ENCODE peak calls at places on chromosomes 5 and 9, in five cellular contexts. One of them, this sample, is unnamed.

GRCh38 chr9:16316911-16317817 is 553.3 kb downstream of the BNC2 start:
- DNase-seq in CD8-positive, alpha-beta T cell: no peak
- DNase-seq in suprapubic skin: no peak
- DNase-seq in CD4-positive, alpha-beta T cell: no peak
- DNase-seq in foreskin keratinocyte: no peak
- DNase-seq in this sample: no peak

GRCh38 chr5:399296-400281 is 43.4 kb upstream of the EXOC3 start:
- DNase-seq in CD8-positive, alpha-beta T cell: no peak
- DNase-seq in suprapubic skin: peak
- DNase-seq in CD4-positive, alpha-beta T cell: no peak
- DNase-seq in foreskin keratinocyte: no peak
- DNase-seq in this sample: peak

GRCh38 chr5:147966829-147967228 is 60.5 kb upstream of the C5orf46 start:
- DNase-seq in CD8-positive, alpha-beta T cell: no peak
- DNase-seq in suprapubic skin: no peak
- DNase-seq in CD4-positive, alpha-beta T cell: no peak
- DNase-seq in foreskin keratinocyte: no peak
- DNase-seq in this sample: no peak

GRCh38 chr9:126157826-126158431 is 168.7 kb upstream of the MVB12B start:
- DNase-seq in CD8-positive, alpha-beta T cell: no peak
- DNase-seq in suprapubic skin: no peak
- DNase-seq in CD4-positive, alpha-beta T cell: no peak
- DNase-seq in foreskin keratinocyte: no peak
- DNase-seq in this sample: no peak

GRCh38 chr5:115241881-115242642 is 20.6 kb downstream of the PGGT1B start:
- DNase-seq in CD8-positive, alpha-beta T cell: no peak
- DNase-seq in suprapubic skin: no peak
- DNase-seq in CD4-positive, alpha-beta T cell: no peak
- DNase-seq in foreskin keratinocyte: no peak
- DNase-seq in this sample: no peak

GRCh38 chr5:5983261-5983660 is 395.1 kb downstream of the MED10 start:
- DNase-seq in CD8-positive, alpha-beta T cell: no peak
- DNase-seq in suprapubic skin: no peak
- DNase-seq in CD4-positive, alpha-beta T cell: no peak
- DNase-seq in foreskin keratinocyte: no peak
- DNase-seq in this sample: no peak

GRCh38 chr5:53607896-53608295 is 47.5 kb downstream of the NDUFS4 start:
- DNase-seq in CD8-positive, alpha-beta T cell: no peak
- DNase-seq in suprapubic skin: no peak
- DNase-seq in CD4-positive, alpha-beta T cell: no peak
- DNase-seq in foreskin keratinocyte: no peak
- DNase-seq in this sample: no peak

GRCh38 chr5:163967273-163967672 is 461.9 kb downstream of the MAT2B start:
- DNase-seq in CD8-positive, alpha-beta T cell: no peak
- DNase-seq in suprapubic skin: no peak
- DNase-seq in CD4-positive, alpha-beta T cell: no peak
- DNase-seq in foreskin keratinocyte: no peak
- DNase-seq in this sample: no peak

GRCh38 chr9:22154064-22154463 is 145.0 kb upstream of the CDKN2B start:
- DNase-seq in CD8-positive, alpha-beta T cell: no peak
- DNase-seq in suprapubic skin: no peak
- DNase-seq in CD4-positive, alpha-beta T cell: no peak
- DNase-seq in foreskin keratinocyte: no peak
- DNase-seq in this sample: peak

GRCh38 chr9:37753489-37754190 is at the start of gene TRMT10B:
- DNase-seq in CD8-positive, alpha-beta T cell: peak
- DNase-seq in suprapubic skin: peak
- DNase-seq in CD4-positive, alpha-beta T cell: peak
- DNase-seq in foreskin keratinocyte: peak
- DNase-seq in this sample: peak

GRCh38 chr5:127814225-127814973 is 111.2 kb downstream of the CCDC192 start:
- DNase-seq in CD8-positive, alpha-beta T cell: no peak
- DNase-seq in suprapubic skin: no peak
- DNase-seq in CD4-positive, alpha-beta T cell: no peak
- DNase-seq in foreskin keratinocyte: no peak
- DNase-seq in this sample: no peak

GRCh38 chr5:94267350-94267899 is 351.0 kb downstream of the KIAA0825 start:
- DNase-seq in CD8-positive, alpha-beta T cell: no peak
- DNase-seq in suprapubic skin: no peak
- DNase-seq in CD4-positive, alpha-beta T cell: no peak
- DNase-seq in foreskin keratinocyte: no peak
- DNase-seq in this sample: no peak

GRCh38 chr5:109779036-109779735 is 89.5 kb downstream of the MAN2A1 start:
- DNase-seq in CD8-positive, alpha-beta T cell: no peak
- DNase-seq in suprapubic skin: no peak
- DNase-seq in CD4-positive, alpha-beta T cell: no peak
- DNase-seq in foreskin keratinocyte: no peak
- DNase-seq in this sample: no peak

GRCh38 chr5:55633574-55634203 is 78.4 kb downstream of the SLC38A9 start:
- DNase-seq in CD8-positive, alpha-beta T cell: no peak
- DNase-seq in suprapubic skin: no peak
- DNase-seq in CD4-positive, alpha-beta T cell: no peak
- DNase-seq in foreskin keratinocyte: no peak
- DNase-seq in this sample: no peak

GRCh38 chr5:120330555-120330954 is 133.5 kb upstream of the PRR16 start:
- DNase-seq in CD8-positive, alpha-beta T cell: no peak
- DNase-seq in suprapubic skin: no peak
- DNase-seq in CD4-positive, alpha-beta T cell: no peak
- DNase-seq in foreskin keratinocyte: no peak
- DNase-seq in this sample: no peak

GRCh38 chr5:146291421-146292074 is 47.1 kb upstream of the POU4F3 start:
- DNase-seq in CD8-positive, alpha-beta T cell: no peak
- DNase-seq in suprapubic skin: no peak
- DNase-seq in CD4-positive, alpha-beta T cell: no peak
- DNase-seq in foreskin keratinocyte: peak
- DNase-seq in this sample: no peak

GRCh38 chr9:12718482-12719026 is 25.4 kb downstream of the TYRP1 start:
- DNase-seq in CD8-positive, alpha-beta T cell: no peak
- DNase-seq in suprapubic skin: no peak
- DNase-seq in CD4-positive, alpha-beta T cell: no peak
- DNase-seq in foreskin keratinocyte: peak
- DNase-seq in this sample: peak

GRCh38 chr9:12717907-12718306 is 24.7 kb downstream of the TYRP1 start:
- DNase-seq in CD8-positive, alpha-beta T cell: no peak
- DNase-seq in suprapubic skin: no peak
- DNase-seq in CD4-positive, alpha-beta T cell: no peak
- DNase-seq in foreskin keratinocyte: no peak
- DNase-seq in this sample: no peak

GRCh38 chr9:12715268-12715667 is 22.1 kb downstream of the TYRP1 start:
- DNase-seq in CD8-positive, alpha-beta T cell: no peak
- DNase-seq in suprapubic skin: no peak
- DNase-seq in CD4-positive, alpha-beta T cell: no peak
- DNase-seq in foreskin keratinocyte: no peak
- DNase-seq in this sample: no peak

GRCh38 chr9:12719431-12719830 is 26.2 kb downstream of the TYRP1 start:
- DNase-seq in CD8-positive, alpha-beta T cell: no peak
- DNase-seq in suprapubic skin: no peak
- DNase-seq in CD4-positive, alpha-beta T cell: no peak
- DNase-seq in foreskin keratinocyte: no peak
- DNase-seq in this sample: no peak

DNA sequence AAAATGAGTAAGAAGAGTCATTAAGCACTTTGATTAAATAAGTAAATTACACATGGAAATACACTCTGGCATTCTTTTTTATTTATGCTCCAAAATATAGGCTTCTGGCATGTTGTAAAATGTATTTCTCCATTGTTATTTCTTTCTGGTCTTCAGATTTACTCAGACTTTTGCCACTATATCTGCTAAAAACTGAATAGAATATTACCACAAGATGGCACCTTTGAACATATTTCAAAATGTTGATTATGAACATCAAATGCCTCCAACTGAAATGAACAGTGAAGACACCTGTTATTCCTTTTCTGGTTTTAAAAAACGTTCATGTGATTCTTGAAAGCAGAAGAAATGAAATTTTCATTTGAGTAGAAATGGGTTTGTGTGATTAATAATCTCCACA is 23.6 kb downstream of the TYRP1 start:
- DNase-seq in CD8-positive, alpha-beta T cell: no peak
- DNase-seq in suprapubic skin: no peak
- DNase-seq in CD4-positive, alpha-beta T cell: no peak
- DNase-seq in foreskin keratinocyte: no peak
- DNase-seq in this sample: no peak
- TF ChIP-seq CTCF in CD8-positive, alpha-beta T cell: no peak
- TF ChIP-seq CTCF in suprapubic skin: no peak
- TF ChIP-seq CTCF in CD4-positive, alpha-beta T cell: no peak
- TF ChIP-seq CTCF in foreskin keratinocyte: peak
- TF ChIP-seq CTCF in this sample: no peak

GRCh38 chr5:143244000-143244736 is 159.3 kb downstream of the NR3C1 start:
- DNase-seq in CD8-positive, alpha-beta T cell: no peak
- DNase-seq in suprapubic skin: peak
- DNase-seq in CD4-positive, alpha-beta T cell: no peak
- DNase-seq in foreskin keratinocyte: peak
- DNase-seq in this sample: no peak
- H3K27ac ChIP-seq in CD8-positive, alpha-beta T cell: no peak
- H3K27ac ChIP-seq in suprapubic skin: peak
- H3K27ac ChIP-seq in CD4-positive, alpha-beta T cell: no peak
- H3K27ac ChIP-seq in foreskin keratinocyte: peak
- H3K27ac ChIP-seq in this sample: peak

GRCh38 chr5:142661143-142661542 is 24.7 kb downstream of the FGF1 start:
- DNase-seq in CD8-positive, alpha-beta T cell: no peak
- DNase-seq in suprapubic skin: no peak
- DNase-seq in CD4-positive, alpha-beta T cell: no peak
- DNase-seq in foreskin keratinocyte: no peak
- DNase-seq in this sample: no peak
- TF ChIP-seq CTCF in CD8-positive, alpha-beta T cell: no peak
- TF ChIP-seq CTCF in suprapubic skin: no peak
- TF ChIP-seq CTCF in CD4-positive, alpha-beta T cell: no peak
- TF ChIP-seq CTCF in foreskin keratinocyte: peak
- TF ChIP-seq CTCF in this sample: no peak

DNA sequence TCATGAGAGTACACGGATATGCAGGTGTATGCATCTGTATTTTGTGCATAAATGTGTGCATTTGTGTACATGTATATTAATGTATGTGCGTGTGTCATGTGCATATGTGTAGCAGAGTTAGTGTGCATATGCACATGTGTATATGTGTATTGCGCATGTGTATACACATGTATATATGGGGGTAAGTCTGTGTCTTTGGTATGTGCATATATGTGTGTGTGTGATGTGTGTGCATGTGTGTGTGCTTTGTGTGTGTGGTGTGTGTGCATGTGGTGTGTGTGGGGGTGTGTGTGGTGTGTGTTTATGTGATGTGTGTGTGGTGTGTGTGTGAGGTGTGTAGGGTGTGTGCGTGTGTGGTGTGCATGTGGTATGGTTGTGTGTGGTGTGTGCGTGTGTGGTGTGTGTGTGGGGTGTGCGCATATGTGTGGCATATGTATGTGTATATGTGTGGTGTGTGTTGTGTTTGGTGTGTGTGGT is 13.1 kb upstream of the CTSL start:
- DNase-seq in CD8-positive, alpha-beta T cell: no peak
- DNase-seq in suprapubic skin: no peak
- DNase-seq in CD4-positive, alpha-beta T cell: no peak
- DNase-seq in foreskin keratinocyte: no peak
- DNase-seq in this sample: no peak
- H3K27ac ChIP-seq in CD8-positive, alpha-beta T cell: no peak
- H3K27ac ChIP-seq in suprapubic skin: peak
- H3K27ac ChIP-seq in CD4-positive, alpha-beta T cell: no peak
- H3K27ac ChIP-seq in foreskin keratinocyte: peak
- H3K27ac ChIP-seq in this sample: no peak

GRCh38 chr9:122912671-122912963 is 506 bp downstream of the ZBTB6 start:
- DNase-seq in CD8-positive, alpha-beta T cell: no peak
- DNase-seq in suprapubic skin: no peak
- DNase-seq in CD4-positive, alpha-beta T cell: no peak
- DNase-seq in foreskin keratinocyte: no peak
- DNase-seq in this sample: no peak
- TF ChIP-seq CTCF in CD8-positive, alpha-beta T cell: no peak
- TF ChIP-seq CTCF in suprapubic skin: no peak
- TF ChIP-seq CTCF in CD4-positive, alpha-beta T cell: no peak
- TF ChIP-seq CTCF in foreskin keratinocyte: no peak
- TF ChIP-seq CTCF in this sample: no peak

GRCh38 chr9:136329211-136329627 is 1.9 kb downstream of the GPSM1 start:
- DNase-seq in CD8-positive, alpha-beta T cell: no peak
- DNase-seq in suprapubic skin: no peak
- DNase-seq in CD4-positive, alpha-beta T cell: no peak
- DNase-seq in foreskin keratinocyte: no peak
- DNase-seq in this sample: no peak
- H3K27ac ChIP-seq in CD8-positive, alpha-beta T cell: no peak
- H3K27ac ChIP-seq in suprapubic skin: no peak
- H3K27ac ChIP-seq in CD4-positive, alpha-beta T cell: no peak
- H3K27ac ChIP-seq in foreskin keratinocyte: no peak
- H3K27ac ChIP-seq in this sample: peak

GRCh38 chr5:43227655-43228054 is 35.6 kb downstream of the NIM1K start:
- DNase-seq in CD8-positive, alpha-beta T cell: no peak
- DNase-seq in suprapubic skin: no peak
- DNase-seq in CD4-positive, alpha-beta T cell: no peak
- DNase-seq in foreskin keratinocyte: no peak
- DNase-seq in this sample: no peak
- TF ChIP-seq CTCF in CD8-positive, alpha-beta T cell: no peak
- TF ChIP-seq CTCF in suprapubic skin: no peak
- TF ChIP-seq CTCF in CD4-positive, alpha-beta T cell: no peak
- TF ChIP-seq CTCF in foreskin keratinocyte: peak
- TF ChIP-seq CTCF in this sample: peak